ENCODE peak calls at places on chromosomes 16 and 17, in six cellular contexts. One of them, this sample, is unnamed.

GRCh38 chr17:66302761-66303626 is 581 bp downstream of the PRKCA start:
- DNase-seq in neural progenitor cell: peak
- DNase-seq in epithelial cell of esophagus: peak
- DNase-seq in CD4-positive, alpha-beta T cell: peak
- DNase-seq in AG09319: no peak
- DNase-seq in nephron progenitor cell: peak
- DNase-seq in this sample: peak

GRCh38 chr17:59165933-59166342 is 10.4 kb downstream of the PRR11 start:
- DNase-seq in epithelial cell of esophagus: peak
- DNase-seq in neural progenitor cell: peak
- DNase-seq in CD4-positive, alpha-beta T cell: no peak
- DNase-seq in nephron progenitor cell: peak
- DNase-seq in AG09319: peak
- DNase-seq in this sample: peak

GRCh38 chr17:45574376-45574775 is 83.9 kb upstream of the PLEKHM1 start:
- DNase-seq in epithelial cell of esophagus: no peak
- DNase-seq in CD4-positive, alpha-beta T cell: no peak
- DNase-seq in nephron progenitor cell: no peak
- DNase-seq in AG09319: no peak
- DNase-seq in neural progenitor cell: no peak
- DNase-seq in this sample: no peak

GRCh38 chr16:57945740-57946138 is 25.2 kb downstream of the CNGB1 start:
- DNase-seq in neural progenitor cell: no peak
- DNase-seq in nephron progenitor cell: no peak
- DNase-seq in epithelial cell of esophagus: peak
- DNase-seq in AG09319: no peak
- DNase-seq in CD4-positive, alpha-beta T cell: no peak
- DNase-seq in this sample: no peak

GRCh38 chr17:79215631-79216030 is 141.0 kb downstream of the ENGASE start:
- DNase-seq in neural progenitor cell: no peak
- DNase-seq in CD4-positive, alpha-beta T cell: no peak
- DNase-seq in nephron progenitor cell: no peak
- DNase-seq in epithelial cell of esophagus: no peak
- DNase-seq in AG09319: no peak
- DNase-seq in this sample: no peak

GRCh38 chr17:16872351-16872751 is 99.6 kb downstream of the TNFRSF13B start:
- DNase-seq in epithelial cell of esophagus: no peak
- DNase-seq in neural progenitor cell: no peak
- DNase-seq in AG09319: no peak
- DNase-seq in CD4-positive, alpha-beta T cell: no peak
- DNase-seq in nephron progenitor cell: no peak
- DNase-seq in this sample: no peak

GRCh38 chr16:51388516-51388951 is 237.5 kb upstream of the SALL1 start:
- DNase-seq in AG09319: no peak
- DNase-seq in nephron progenitor cell: no peak
- DNase-seq in CD4-positive, alpha-beta T cell: no peak
- DNase-seq in epithelial cell of esophagus: no peak
- DNase-seq in neural progenitor cell: no peak
- DNase-seq in this sample: no peak

GRCh38 chr16:24525970-24526559 is 13.3 kb upstream of the RBBP6 start:
- DNase-seq in nephron progenitor cell: no peak
- DNase-seq in neural progenitor cell: no peak
- DNase-seq in AG09319: peak
- DNase-seq in epithelial cell of esophagus: peak
- DNase-seq in CD4-positive, alpha-beta T cell: no peak
- DNase-seq in this sample: no peak

GRCh38 chr16:11047939-11048500 is 103.7 kb downstream of the CLEC16A start:
- DNase-seq in epithelial cell of esophagus: no peak
- DNase-seq in nephron progenitor cell: no peak
- DNase-seq in AG09319: no peak
- DNase-seq in neural progenitor cell: no peak
- DNase-seq in CD4-positive, alpha-beta T cell: no peak
- DNase-seq in this sample: no peak

GRCh38 chr17:79415365-79415764 is 195.5 kb downstream of the RBFOX3 start:
- DNase-seq in AG09319: no peak
- DNase-seq in epithelial cell of esophagus: no peak
- DNase-seq in neural progenitor cell: no peak
- DNase-seq in CD4-positive, alpha-beta T cell: no peak
- DNase-seq in nephron progenitor cell: no peak
- DNase-seq in this sample: no peak

GRCh38 chr16:24717411-24717810 is 12.0 kb upstream of the TNRC6A start:
- DNase-seq in nephron progenitor cell: no peak
- DNase-seq in AG09319: no peak
- DNase-seq in CD4-positive, alpha-beta T cell: no peak
- DNase-seq in epithelial cell of esophagus: no peak
- DNase-seq in neural progenitor cell: no peak
- DNase-seq in this sample: no peak

GRCh38 chr17:82283208-82283749 is 9.8 kb upstream of the CSNK1D start:
- DNase-seq in nephron progenitor cell: no peak
- DNase-seq in epithelial cell of esophagus: peak
- DNase-seq in neural progenitor cell: no peak
- DNase-seq in CD4-positive, alpha-beta T cell: no peak
- DNase-seq in AG09319: no peak
- DNase-seq in this sample: no peak

GRCh38 chr17:16091773-16092172 is 92.1 kb downstream of the TTC19 start:
- DNase-seq in nephron progenitor cell: no peak
- DNase-seq in epithelial cell of esophagus: no peak
- DNase-seq in AG09319: no peak
- DNase-seq in CD4-positive, alpha-beta T cell: no peak
- DNase-seq in neural progenitor cell: no peak
- DNase-seq in this sample: no peak

GRCh38 chr17:71522383-71522782 is 598.4 kb upstream of the SOX9 start:
- DNase-seq in CD4-positive, alpha-beta T cell: no peak
- DNase-seq in neural progenitor cell: peak
- DNase-seq in AG09319: no peak
- DNase-seq in nephron progenitor cell: no peak
- DNase-seq in epithelial cell of esophagus: no peak
- DNase-seq in this sample: no peak

GRCh38 chr17:68318103-68318991 is 27.1 kb downstream of the ARSG start:
- DNase-seq in AG09319: no peak
- DNase-seq in epithelial cell of esophagus: peak
- DNase-seq in CD4-positive, alpha-beta T cell: no peak
- DNase-seq in neural progenitor cell: no peak
- DNase-seq in nephron progenitor cell: no peak
- DNase-seq in this sample: no peak

GRCh38 chr16:88379694-88380040 is 3.1 kb upstream of the ZNF469 start:
- DNase-seq in nephron progenitor cell: no peak
- DNase-seq in neural progenitor cell: no peak
- DNase-seq in CD4-positive, alpha-beta T cell: no peak
- DNase-seq in AG09319: no peak
- DNase-seq in epithelial cell of esophagus: no peak
- DNase-seq in this sample: no peak

GRCh38 chr17:78707016-78707415 is 75.1 kb downstream of the CYTH1 start:
- DNase-seq in nephron progenitor cell: no peak
- DNase-seq in epithelial cell of esophagus: peak
- DNase-seq in AG09319: no peak
- DNase-seq in CD4-positive, alpha-beta T cell: no peak
- DNase-seq in neural progenitor cell: no peak
- DNase-seq in this sample: no peak

GRCh38 chr16:1343428-1344242 is 8.0 kb downstream of the TSR3 start:
- DNase-seq in epithelial cell of esophagus: no peak
- DNase-seq in neural progenitor cell: no peak
- DNase-seq in nephron progenitor cell: no peak
- DNase-seq in CD4-positive, alpha-beta T cell: no peak
- DNase-seq in AG09319: no peak
- DNase-seq in this sample: no peak

GRCh38 chr17:69407759-69408158 is 6.7 kb upstream of the MAP2K6 start:
- DNase-seq in CD4-positive, alpha-beta T cell: no peak
- DNase-seq in AG09319: no peak
- DNase-seq in neural progenitor cell: no peak
- DNase-seq in epithelial cell of esophagus: no peak
- DNase-seq in nephron progenitor cell: no peak
- DNase-seq in this sample: no peak

GRCh38 chr16:57627184-57627871 is 1.1 kb upstream of the ADGRG1 start:
- DNase-seq in AG09319: no peak
- DNase-seq in nephron progenitor cell: peak
- DNase-seq in neural progenitor cell: peak
- DNase-seq in epithelial cell of esophagus: peak
- DNase-seq in CD4-positive, alpha-beta T cell: no peak
- DNase-seq in this sample: peak

GRCh38 chr16:57955572-57955971 is 15.4 kb downstream of the CNGB1 start:
- DNase-seq in AG09319: no peak
- DNase-seq in epithelial cell of esophagus: peak
- DNase-seq in CD4-positive, alpha-beta T cell: no peak
- DNase-seq in nephron progenitor cell: no peak
- DNase-seq in neural progenitor cell: no peak
- DNase-seq in this sample: no peak

GRCh38 chr16:15699819-15700218 is 49.8 kb downstream of the NDE1 start:
- DNase-seq in CD4-positive, alpha-beta T cell: no peak
- DNase-seq in epithelial cell of esophagus: no peak
- DNase-seq in AG09319: no peak
- DNase-seq in nephron progenitor cell: no peak
- DNase-seq in neural progenitor cell: no peak
- DNase-seq in this sample: no peak

GRCh38 chr16:86044241-86044671 is 145.3 kb downstream of the IRF8 start:
- DNase-seq in neural progenitor cell: peak
- DNase-seq in AG09319: peak
- DNase-seq in epithelial cell of esophagus: no peak
- DNase-seq in nephron progenitor cell: peak
- DNase-seq in CD4-positive, alpha-beta T cell: peak
- DNase-seq in this sample: peak

GRCh38 chr16:70250748-70251650 is 741 bp downstream of the EXOSC6 start:
- DNase-seq in AG09319: no peak
- DNase-seq in neural progenitor cell: peak
- DNase-seq in epithelial cell of esophagus: peak
- DNase-seq in CD4-positive, alpha-beta T cell: no peak
- DNase-seq in nephron progenitor cell: peak
- DNase-seq in this sample: peak

GRCh38 chr17:59353936-59354755 is 22.7 kb downstream of the YPEL2 start:
- DNase-seq in neural progenitor cell: no peak
- DNase-seq in CD4-positive, alpha-beta T cell: no peak
- DNase-seq in nephron progenitor cell: no peak
- DNase-seq in AG09319: no peak
- DNase-seq in epithelial cell of esophagus: no peak
- DNase-seq in this sample: no peak

GRCh38 chr17:9472541-9472940 is 103.1 kb downstream of the STX8 start:
- DNase-seq in AG09319: no peak
- DNase-seq in CD4-positive, alpha-beta T cell: no peak
- DNase-seq in nephron progenitor cell: no peak
- DNase-seq in epithelial cell of esophagus: no peak
- DNase-seq in neural progenitor cell: no peak
- DNase-seq in this sample: no peak

GRCh38 chr17:40888321-40888720 is 3.3 kb upstream of the KRT20 start:
- DNase-seq in CD4-positive, alpha-beta T cell: no peak
- DNase-seq in nephron progenitor cell: no peak
- DNase-seq in epithelial cell of esophagus: no peak
- DNase-seq in neural progenitor cell: no peak
- DNase-seq in AG09319: no peak
- DNase-seq in this sample: no peak

GRCh38 chr17:40883960-40884359 is 1.1 kb downstream of the KRT20 start:
- DNase-seq in CD4-positive, alpha-beta T cell: no peak
- DNase-seq in neural progenitor cell: no peak
- DNase-seq in AG09319: no peak
- DNase-seq in nephron progenitor cell: no peak
- DNase-seq in epithelial cell of esophagus: no peak
- DNase-seq in this sample: no peak

GRCh38 chr17:40883031-40883430 is 2.0 kb downstream of the KRT20 start:
- DNase-seq in AG09319: no peak
- DNase-seq in neural progenitor cell: no peak
- DNase-seq in CD4-positive, alpha-beta T cell: no peak
- DNase-seq in nephron progenitor cell: no peak
- DNase-seq in epithelial cell of esophagus: no peak
- DNase-seq in this sample: no peak

GRCh38 chr17:40886090-40886489 is 1.0 kb upstream of the KRT20 start:
- DNase-seq in CD4-positive, alpha-beta T cell: no peak
- DNase-seq in AG09319: no peak
- DNase-seq in nephron progenitor cell: no peak
- DNase-seq in epithelial cell of esophagus: no peak
- DNase-seq in neural progenitor cell: no peak
- DNase-seq in this sample: no peak

GRCh38 chr17:40884708-40885512 is at the start of gene KRT20:
- DNase-seq in CD4-positive, alpha-beta T cell: no peak
- DNase-seq in epithelial cell of esophagus: no peak
- DNase-seq in AG09319: no peak
- DNase-seq in nephron progenitor cell: no peak
- DNase-seq in neural progenitor cell: no peak
- DNase-seq in this sample: no peak
- TF ChIP-seq CTCF in CD4-positive, alpha-beta T cell: no peak
- TF ChIP-seq CTCF in epithelial cell of esophagus: no peak
- TF ChIP-seq CTCF in AG09319: no peak
- TF ChIP-seq CTCF in nephron progenitor cell: no peak
- TF ChIP-seq CTCF in neural progenitor cell: peak
- TF ChIP-seq CTCF in this sample: peak

GRCh38 chr17:27535178-27535928 is 79.1 kb downstream of the KSR1 start:
- DNase-seq in neural progenitor cell: no peak
- DNase-seq in nephron progenitor cell: no peak
- DNase-seq in epithelial cell of esophagus: no peak
- DNase-seq in AG09319: no peak
- DNase-seq in CD4-positive, alpha-beta T cell: no peak
- DNase-seq in this sample: no peak
- TF ChIP-seq CTCF in neural progenitor cell: no peak
- TF ChIP-seq CTCF in nephron progenitor cell: no peak
- TF ChIP-seq CTCF in epithelial cell of esophagus: no peak
- TF ChIP-seq CTCF in AG09319: no peak
- TF ChIP-seq CTCF in CD4-positive, alpha-beta T cell: no peak
- TF ChIP-seq CTCF in this sample: no peak

DNA sequence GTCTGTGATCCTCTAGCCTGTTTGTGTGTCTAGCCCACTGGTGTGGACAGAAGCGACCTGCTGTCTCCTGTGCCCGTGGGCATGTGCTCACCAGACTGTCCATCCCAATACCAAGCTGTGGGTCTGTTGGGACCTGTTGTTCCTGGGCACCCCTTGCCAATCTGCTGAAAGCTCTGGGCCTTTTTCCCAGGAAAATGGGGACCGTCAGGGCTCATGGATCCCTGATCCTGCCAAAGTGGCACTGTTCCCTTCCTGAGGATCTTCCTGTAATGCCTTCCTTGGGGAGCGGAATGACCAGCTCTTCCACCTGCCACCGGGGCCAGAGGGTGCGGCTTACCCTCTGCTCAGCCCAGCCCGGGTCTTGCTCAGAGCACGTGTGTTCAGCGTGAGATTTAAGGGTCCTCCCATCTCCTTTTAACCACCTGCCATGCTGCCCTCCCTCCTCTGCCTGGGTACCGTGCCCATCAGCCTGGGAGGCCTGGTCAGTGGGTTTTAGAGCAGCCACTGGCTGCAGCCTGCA is 59.3 kb downstream of the BAIAP2 start:
- DNase-seq in epithelial cell of esophagus: no peak
- DNase-seq in AG09319: no peak
- DNase-seq in nephron progenitor cell: no peak
- DNase-seq in neural progenitor cell: no peak
- DNase-seq in CD4-positive, alpha-beta T cell: no peak
- DNase-seq in this sample: no peak
- TF ChIP-seq CTCF in epithelial cell of esophagus: peak
- TF ChIP-seq CTCF in AG09319: no peak
- TF ChIP-seq CTCF in nephron progenitor cell: no peak
- TF ChIP-seq CTCF in neural progenitor cell: peak
- TF ChIP-seq CTCF in CD4-positive, alpha-beta T cell: no peak
- TF ChIP-seq CTCF in this sample: no peak

DNA sequence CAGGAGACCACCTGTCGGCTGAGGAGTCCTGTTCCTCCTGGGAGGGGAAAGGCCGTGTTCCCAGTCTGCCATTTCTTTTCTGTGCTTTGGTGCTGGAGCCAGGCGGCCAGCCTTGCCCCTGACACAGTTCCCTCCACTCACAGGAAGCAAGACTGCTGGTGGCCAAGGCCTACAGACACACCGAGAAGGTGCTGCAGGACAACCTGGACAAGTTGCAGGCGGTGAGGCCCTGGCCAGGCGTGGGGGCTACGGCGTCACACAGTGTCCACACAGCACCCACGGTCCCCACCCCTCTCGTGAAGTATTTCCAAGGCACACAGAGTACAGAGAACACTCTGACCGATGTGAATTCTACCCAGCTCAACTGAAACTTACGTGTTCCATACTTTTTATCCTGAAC is 6.1 kb upstream of the RPL13 start:
- DNase-seq in AG09319: no peak
- DNase-seq in nephron progenitor cell: no peak
- DNase-seq in neural progenitor cell: no peak
- DNase-seq in epithelial cell of esophagus: no peak
- DNase-seq in CD4-positive, alpha-beta T cell: no peak
- DNase-seq in this sample: no peak
- TF ChIP-seq CTCF in AG09319: no peak
- TF ChIP-seq CTCF in nephron progenitor cell: no peak
- TF ChIP-seq CTCF in neural progenitor cell: no peak
- TF ChIP-seq CTCF in epithelial cell of esophagus: no peak
- TF ChIP-seq CTCF in CD4-positive, alpha-beta T cell: no peak
- TF ChIP-seq CTCF in this sample: no peak